ENCODE peak calls at places on chromosomes 11 and 22, in five cellular contexts. One of them, this sample, is unnamed.

GRCh38 chr22:31973739-31974138 is 29.4 kb downstream of the YWHAH start:
- DNase-seq in ovary: no peak
- DNase-seq in prostate gland: no peak
- DNase-seq in lower lobe of right lung: no peak
- DNase-seq in breast epithelium: no peak
- DNase-seq in this sample: no peak

GRCh38 chr22:47303161-47303890 is 540.9 kb downstream of the TBC1D22A start:
- DNase-seq in prostate gland: no peak
- DNase-seq in ovary: no peak
- DNase-seq in lower lobe of right lung: no peak
- DNase-seq in breast epithelium: no peak
- DNase-seq in this sample: no peak

GRCh38 chr11:429931-430456 is 11.8 kb downstream of the ANO9 start:
- DNase-seq in breast epithelium: no peak
- DNase-seq in lower lobe of right lung: peak; percentile 38
- DNase-seq in prostate gland: no peak
- DNase-seq in ovary: no peak
- DNase-seq in this sample: no peak

GRCh38 chr22:42433754-42434153 is 1.6 kb upstream of the NFAM1 start:
- DNase-seq in prostate gland: peak; percentile 85
- DNase-seq in lower lobe of right lung: no peak
- DNase-seq in breast epithelium: no peak
- DNase-seq in ovary: no peak
- DNase-seq in this sample: no peak

GRCh38 chr11:72380132-72380503 is 54.2 kb downstream of the CLPB start:
- DNase-seq in lower lobe of right lung: no peak
- DNase-seq in ovary: no peak
- DNase-seq in breast epithelium: no peak
- DNase-seq in prostate gland: no peak
- DNase-seq in this sample: no peak

GRCh38 chr22:30205281-30206115 is 41.1 kb downstream of the LIF start:
- DNase-seq in ovary: peak; percentile 59
- DNase-seq in lower lobe of right lung: no peak
- DNase-seq in prostate gland: no peak
- DNase-seq in breast epithelium: no peak
- DNase-seq in this sample: peak; percentile 60

GRCh38 chr22:29480512-29481264 is 670 bp downstream of the NEFH start:
- DNase-seq in lower lobe of right lung: peak; percentile 59
- DNase-seq in breast epithelium: no peak
- DNase-seq in prostate gland: no peak
- DNase-seq in ovary: peak; percentile 33
- DNase-seq in this sample: peak; percentile 27

GRCh38 chr11:108117746-108118371 is 3.5 kb upstream of the ACAT1 start:
- DNase-seq in breast epithelium: no peak
- DNase-seq in lower lobe of right lung: no peak
- DNase-seq in prostate gland: no peak
- DNase-seq in ovary: no peak
- DNase-seq in this sample: no peak

GRCh38 chr11:71964641-71965040 is 34.1 kb upstream of the IL18BP start:
- DNase-seq in breast epithelium: no peak
- DNase-seq in prostate gland: no peak
- DNase-seq in lower lobe of right lung: no peak
- DNase-seq in ovary: no peak
- DNase-seq in this sample: no peak

GRCh38 chr11:61507962-61508824 is at the start of gene LRRC10B:
- DNase-seq in prostate gland: no peak
- DNase-seq in lower lobe of right lung: peak; percentile 71
- DNase-seq in ovary: no peak
- DNase-seq in breast epithelium: no peak
- DNase-seq in this sample: no peak

GRCh38 chr22:26364066-26365015 is 64.7 kb upstream of the ASPHD2 start:
- DNase-seq in breast epithelium: no peak
- DNase-seq in prostate gland: peak; percentile 25
- DNase-seq in ovary: peak; percentile 21
- DNase-seq in lower lobe of right lung: peak; percentile 51
- DNase-seq in this sample: peak; percentile 53

GRCh38 chr11:22627421-22627820 is 1.8 kb upstream of the FANCF start:
- DNase-seq in breast epithelium: no peak
- DNase-seq in lower lobe of right lung: no peak
- DNase-seq in ovary: no peak
- DNase-seq in prostate gland: no peak
- DNase-seq in this sample: no peak

GRCh38 chr22:38566726-38567504 is 3.1 kb downstream of the DMC1 start:
- DNase-seq in ovary: no peak
- DNase-seq in lower lobe of right lung: no peak
- DNase-seq in prostate gland: no peak
- DNase-seq in breast epithelium: no peak
- DNase-seq in this sample: no peak

GRCh38 chr22:46626911-46627805 is 7.0 kb downstream of the GRAMD4 start:
- DNase-seq in breast epithelium: no peak
- DNase-seq in prostate gland: peak; percentile 86
- DNase-seq in ovary: no peak
- DNase-seq in lower lobe of right lung: no peak
- DNase-seq in this sample: no peak

GRCh38 chr22:46067159-46068111 is 82.9 kb upstream of the PPARA start:
- DNase-seq in ovary: no peak
- DNase-seq in breast epithelium: peak; percentile 22
- DNase-seq in prostate gland: no peak
- DNase-seq in lower lobe of right lung: peak; percentile 16
- DNase-seq in this sample: peak; percentile 22

GRCh38 chr11:119624102-119624615 is 104.8 kb downstream of the NECTIN1 start:
- DNase-seq in prostate gland: no peak
- DNase-seq in ovary: no peak
- DNase-seq in breast epithelium: no peak
- DNase-seq in lower lobe of right lung: no peak
- DNase-seq in this sample: no peak

GRCh38 chr11:93285430-93285829 is 45.1 kb upstream of the DEUP1 start:
- DNase-seq in lower lobe of right lung: no peak
- DNase-seq in ovary: no peak
- DNase-seq in prostate gland: no peak
- DNase-seq in breast epithelium: no peak
- DNase-seq in this sample: no peak

GRCh38 chr11:44600739-44601416 is 35.4 kb downstream of the CD82 start:
- DNase-seq in breast epithelium: no peak
- DNase-seq in prostate gland: no peak
- DNase-seq in lower lobe of right lung: no peak
- DNase-seq in ovary: no peak
- DNase-seq in this sample: peak; percentile 49

GRCh38 chr11:44618561-44619425 is 53.3 kb downstream of the CD82 start:
- DNase-seq in ovary: peak; percentile 14
- DNase-seq in breast epithelium: peak; percentile 25
- DNase-seq in prostate gland: no peak
- DNase-seq in lower lobe of right lung: no peak
- DNase-seq in this sample: peak; percentile 3

GRCh38 chr11:126058090-126058489 is 4.6 kb downstream of the CDON start:
- DNase-seq in ovary: no peak
- DNase-seq in prostate gland: no peak
- DNase-seq in breast epithelium: no peak
- DNase-seq in lower lobe of right lung: no peak
- DNase-seq in this sample: no peak

GRCh38 chr11:108559340-108559739 is 34.2 kb downstream of the EXPH5 start:
- DNase-seq in lower lobe of right lung: no peak
- DNase-seq in ovary: no peak
- DNase-seq in prostate gland: no peak
- DNase-seq in breast epithelium: no peak
- DNase-seq in this sample: no peak

GRCh38 chr11:63918576-63919171 is 1.7 kb upstream of the RCOR2 start:
- DNase-seq in lower lobe of right lung: no peak
- DNase-seq in breast epithelium: no peak
- DNase-seq in prostate gland: no peak
- DNase-seq in ovary: no peak
- DNase-seq in this sample: peak; percentile 27

GRCh38 chr22:22388494-22388893 is 120.0 kb downstream of the ZNF280B start:
- DNase-seq in prostate gland: no peak
- DNase-seq in lower lobe of right lung: no peak
- DNase-seq in ovary: no peak
- DNase-seq in breast epithelium: no peak
- DNase-seq in this sample: no peak

GRCh38 chr11:67484847-67485311 is 2.1 kb downstream of the AIP start:
- DNase-seq in prostate gland: no peak
- DNase-seq in lower lobe of right lung: peak; percentile 56
- DNase-seq in ovary: no peak
- DNase-seq in breast epithelium: no peak
- DNase-seq in this sample: no peak

GRCh38 chr22:48055827-48056226 is 1293.4 kb downstream of the TBC1D22A start:
- DNase-seq in ovary: no peak
- DNase-seq in prostate gland: no peak
- DNase-seq in breast epithelium: no peak
- DNase-seq in lower lobe of right lung: no peak
- DNase-seq in this sample: no peak

GRCh38 chr22:25844601-25845000 is 102.6 kb downstream of the MYO18B start:
- DNase-seq in ovary: no peak
- DNase-seq in lower lobe of right lung: no peak
- DNase-seq in breast epithelium: no peak
- DNase-seq in prostate gland: no peak
- DNase-seq in this sample: no peak

GRCh38 chr11:129546266-129546665 is 170.6 kb downstream of the BARX2 start:
- DNase-seq in ovary: no peak
- DNase-seq in lower lobe of right lung: no peak
- DNase-seq in breast epithelium: no peak
- DNase-seq in prostate gland: no peak
- DNase-seq in this sample: no peak

GRCh38 chr22:23133922-23134321 is 7.9 kb downstream of the RSPH14 start:
- DNase-seq in lower lobe of right lung: no peak
- DNase-seq in ovary: no peak
- DNase-seq in breast epithelium: no peak
- DNase-seq in prostate gland: no peak
- DNase-seq in this sample: no peak

GRCh38 chr11:65184146-65184545 is 2.4 kb downstream of the CAPN1 start:
- DNase-seq in prostate gland: no peak
- DNase-seq in lower lobe of right lung: no peak
- DNase-seq in ovary: peak; percentile 25
- DNase-seq in breast epithelium: no peak
- DNase-seq in this sample: no peak

GRCh38 chr11:106420686-106421085 is 343.2 kb downstream of the AASDHPPT start:
- DNase-seq in breast epithelium: no peak
- DNase-seq in prostate gland: no peak
- DNase-seq in ovary: no peak
- DNase-seq in lower lobe of right lung: no peak
- DNase-seq in this sample: no peak

GRCh38 chr11:19687372-19687771 is 25.3 kb upstream of the NAV2 start:
- DNase-seq in ovary: no peak
- DNase-seq in prostate gland: no peak
- DNase-seq in lower lobe of right lung: no peak
- DNase-seq in breast epithelium: no peak
- DNase-seq in this sample: no peak
- H3K27ac ChIP-seq in ovary: no peak overlapping the region
- H3K27ac ChIP-seq in prostate gland: no peak overlapping the region
- H3K27ac ChIP-seq in lower lobe of right lung: no peak overlapping the region
- H3K27ac ChIP-seq in breast epithelium: no peak overlapping the region
- H3K27ac ChIP-seq in this sample: no peak overlapping the region

DNA sequence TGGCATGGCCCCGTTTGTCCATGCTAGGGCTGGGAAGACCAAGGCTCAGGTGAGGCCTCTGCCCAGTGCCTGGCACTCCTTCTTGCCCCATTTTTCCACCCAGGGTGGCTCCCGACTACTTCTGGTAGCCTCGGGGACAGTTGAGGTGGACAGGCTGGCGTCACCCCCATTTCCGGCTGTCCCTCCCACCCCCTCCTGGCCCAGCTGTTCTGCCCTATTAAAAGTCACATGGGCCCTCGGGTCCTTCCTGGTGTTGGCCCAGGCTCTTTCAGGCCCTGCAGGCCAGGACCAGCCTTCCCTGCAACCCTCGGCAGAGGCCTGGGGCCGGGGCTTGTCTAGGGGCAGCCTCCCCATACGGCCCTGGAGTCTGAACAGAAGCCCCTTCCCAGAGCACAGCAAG is 9.5 kb downstream of the CD81 start:
- DNase-seq in lower lobe of right lung: no peak
- DNase-seq in ovary: no peak
- DNase-seq in breast epithelium: no peak
- DNase-seq in prostate gland: no peak
- DNase-seq in this sample: peak; percentile 16
- H3K4me1 ChIP-seq in lower lobe of right lung: peaks cover 92% of the 10 kb centered on the region
- H3K4me1 ChIP-seq in ovary: peaks cover 66% of the 10 kb centered on the region
- H3K4me1 ChIP-seq in breast epithelium: peaks cover 59% of the 10 kb centered on the region
- H3K4me1 ChIP-seq in prostate gland: peaks cover 61% of the 10 kb centered on the region
- H3K4me1 ChIP-seq in this sample: peaks cover 95% of the 10 kb centered on the region

DNA sequence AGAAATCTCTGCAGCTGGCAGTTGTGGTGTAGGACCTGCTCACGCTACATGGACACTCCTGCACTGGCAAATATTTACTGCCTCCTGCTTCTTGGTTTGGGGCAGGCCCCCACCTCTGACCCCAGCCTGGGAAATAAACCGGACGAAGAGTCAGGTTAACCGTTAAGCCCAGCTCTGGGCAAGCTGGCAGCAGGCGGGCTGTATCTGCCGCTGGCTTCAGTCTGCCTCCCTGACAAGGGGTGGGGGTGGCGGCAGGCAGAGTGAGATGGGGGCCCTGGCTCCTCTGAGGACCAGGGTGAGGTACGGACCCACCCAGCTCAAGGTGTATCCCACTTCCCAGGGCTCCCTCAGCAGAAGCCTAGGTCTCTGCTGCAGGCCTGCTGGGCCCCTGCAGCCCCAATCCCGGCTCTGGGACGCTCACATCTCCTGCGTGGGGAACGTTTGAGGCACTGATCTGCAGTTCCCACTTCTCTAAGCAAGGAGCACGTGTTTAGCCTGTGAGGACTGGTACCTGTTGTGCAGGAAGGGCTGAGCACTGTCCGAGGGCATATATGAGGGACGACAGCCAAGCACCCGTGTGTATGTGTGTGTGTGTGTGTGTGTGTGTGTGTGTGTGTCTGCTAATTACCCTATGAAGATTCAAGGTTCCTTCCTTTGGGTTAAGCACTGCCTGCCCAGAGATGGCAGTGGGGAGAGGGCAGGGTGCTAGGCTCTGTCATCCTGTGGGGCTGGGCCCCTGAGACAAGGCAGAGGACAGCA is 1.1 kb upstream of the LRRC75B start:
- DNase-seq in prostate gland: no peak
- DNase-seq in lower lobe of right lung: no peak
- DNase-seq in breast epithelium: no peak
- DNase-seq in ovary: no peak
- DNase-seq in this sample: no peak
- H3K27ac ChIP-seq in prostate gland: peak overlapping the region; percentile 81
- H3K27ac ChIP-seq in lower lobe of right lung: peak overlapping the region; percentile 72
- H3K27ac ChIP-seq in breast epithelium: peak overlapping the region; percentile 82
- H3K27ac ChIP-seq in ovary: peak overlapping the region; percentile 88
- H3K27ac ChIP-seq in this sample: no peak overlapping the region

DNA sequence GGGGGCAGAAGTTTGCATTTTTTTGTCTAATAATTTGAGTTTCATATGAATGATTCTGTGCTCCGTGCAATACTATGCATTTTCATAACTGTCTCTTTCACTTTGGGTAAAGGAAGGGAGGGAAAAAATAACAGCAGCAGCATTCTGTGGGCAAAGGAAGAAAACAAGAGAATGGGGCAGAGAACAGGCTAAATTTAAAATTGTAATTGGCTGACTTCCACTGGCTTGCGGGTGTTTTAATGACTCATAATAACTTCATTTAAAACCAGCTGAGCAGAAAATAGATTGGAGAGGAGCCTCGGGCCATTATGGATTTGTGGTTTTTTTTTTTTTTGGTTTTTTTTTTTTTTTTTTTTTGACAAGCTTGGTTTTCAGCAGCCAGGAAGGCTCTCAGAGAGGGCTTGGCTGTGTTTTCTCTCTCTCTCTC is 107.4 kb downstream of the ZBTB16 start:
- DNase-seq in lower lobe of right lung: no peak
- DNase-seq in prostate gland: peak; percentile 77
- DNase-seq in breast epithelium: no peak
- DNase-seq in ovary: peak; percentile 72
- DNase-seq in this sample: no peak
- H3K4me1 ChIP-seq in lower lobe of right lung: peaks cover 96% of the 10 kb centered on the region
- H3K4me1 ChIP-seq in prostate gland: peaks cover 74% of the 10 kb centered on the region
- H3K4me1 ChIP-seq in breast epithelium: peaks cover 59% of the 10 kb centered on the region
- H3K4me1 ChIP-seq in ovary: peaks cover 69% of the 10 kb centered on the region
- H3K4me1 ChIP-seq in this sample: peaks cover 96% of the 10 kb centered on the region

This sample was measured in heart right ventricle.